ENCODE peak calls at places on chromosomes 16 and 17, in six cellular contexts. F is WTC11; Y is GM12892; D is Peyer's patch; Z is stimulated activated naive CD8-positive, alpha-beta T cell treated with anti-CD3 and anti-CD28 coated beads, Interleukin-15, amount 100 ng/mL, for 72 hours; R is cardiac fibroblast. S is an unnamed sample.

GRCh38 chr17:65122836-65123756 is 14.1 kb upstream of the RGS9 start:
- DNase-seq in D (peak; percentile 77), Z (peak; percentile 89), R (peak; percentile 93), F (peak; percentile 87), Y (peak; percentile 70), S (peak; percentile 64)

GRCh38 chr17:82126479-82127314 is 28.7 kb upstream of the FASN start:
- DNase-seq in Z (peak; percentile 71), R (no peak), Y (no peak), F (no peak), D (peak; percentile 68), S (no peak)

GRCh38 chr17:1929896-1930750 is 95.0 kb downstream of the RTN4RL1 start:
- DNase-seq in F (no peak), R (no peak), Y (no peak), D (no peak), Z (no peak), S (no peak)

GRCh38 chr16:28585674-28586073 is 11.2 kb downstream of the SULT1A2 start:
- DNase-seq in Z (no peak), R (no peak), Y (no peak), D (no peak), F (no peak), S (no peak)

GRCh38 chr16:85037050-85037410 is 9.4 kb downstream of the KIAA0513 start:
- DNase-seq in R (peak; percentile 92), Y (no peak), Z (no peak), F (no peak), D (no peak), S (no peak)

GRCh38 chr16:81265658-81266451 is 27.4 kb downstream of the BCO1 start:
- DNase-seq in Y (no peak), F (no peak), Z (no peak), D (no peak), R (no peak), S (no peak)

GRCh38 chr17:7932483-7932891 is 481 bp downstream of the CNTROB start:
- DNase-seq in Z (peak; percentile 28), D (peak; percentile 34), R (peak; percentile 42), Y (no peak), F (peak; percentile 22), S (no peak)

GRCh38 chr16:87951550-87952538 is 610 bp downstream of the BANP start:
- DNase-seq in Y (no peak), R (no peak), Z (peak; percentile 51), F (no peak), D (no peak), S (no peak)

GRCh38 chr17:21463779-21464407 is 87.7 kb downstream of the KCNJ12 start:
- DNase-seq in D (no peak), Y (no peak), Z (no peak), F (peak; percentile 66), R (no peak), S (no peak)

GRCh38 chr17:82101767-82102679 is 4.0 kb upstream of the FASN start:
- DNase-seq in F (no peak), D (no peak), Z (no peak), Y (no peak), R (no peak), S (no peak)

GRCh38 chr16:71734511-71734910 is 10.0 kb upstream of the PHLPP2 start:
- DNase-seq in F (no peak), R (no peak), D (no peak), Z (no peak), Y (no peak), S (no peak)

GRCh38 chr16:66844009-66844341 is 239 bp upstream of the CA7 start:
- DNase-seq in D (no peak), Y (no peak), R (no peak), Z (no peak), F (no peak), S (no peak)

GRCh38 chr17:39769974-39770587 is 32.3 kb downstream of the GRB7 start:
- DNase-seq in D (peak; percentile 32), Y (no peak), Z (peak; percentile 84), F (no peak), R (peak; percentile 21), S (no peak)

GRCh38 chr16:66250686-66251405 is 115.6 kb upstream of the CDH5 start:
- DNase-seq in Y (no peak), D (peak; percentile 16), F (no peak), Z (no peak), R (peak; percentile 78), S (no peak)

GRCh38 chr16:72317378-72317777 is 145.4 kb upstream of the PMFBP1 start:
- DNase-seq in D (no peak), Y (no peak), Z (no peak), F (no peak), R (peak; percentile 91), S (no peak)